ENCODE peak calls at places on chromosomes 3 and 15, in seven cellular contexts. K is ELR; N is activated naive CD4-positive, alpha-beta T cell; Y is Right ventricle myocardium superior; R is IMR-90; C is stimulated activated CD8-positive, alpha-beta memory T cell treated with anti-CD3 and anti-CD28 coated beads, Interleukin-15, amount 100 ng/mL, for 1 hour; V is iPS-NIHi11. S is an unnamed sample.

GRCh38 chr3:178263236-178263916 is 272.9 kb upstream of the KCNMB2 start:
- DNase-seq in R (no peak), K (no peak), V (no peak), N (no peak), C (no peak), Y (no peak), S (no peak)

GRCh38 chr15:39552546-39552945 is 28.3 kb upstream of the THBS1 start:
- DNase-seq in Y (no peak), V (no peak), C (no peak), K (no peak), R (no peak), N (no peak), S (no peak)

GRCh38 chr3:120440001-120440703 is 10.6 kb downstream of the FSTL1 start:
- DNase-seq in V (no peak), K (peak), Y (no peak), R (peak), N (no peak), C (no peak), S (no peak)

GRCh38 chr3:33229066-33229465 is 10.5 kb upstream of the SUSD5 start:
- DNase-seq in R (no peak), V (no peak), N (no peak), C (no peak), K (no peak), Y (no peak), S (no peak)

GRCh38 chr3:128537091-128537703 is 44.2 kb upstream of the GATA2 start:
- DNase-seq in R (no peak), Y (no peak), C (no peak), K (peak), V (no peak), N (no peak), S (no peak)

GRCh38 chr3:172177046-172177445 is 137.7 kb downstream of the FNDC3B start:
- DNase-seq in V (no peak), R (peak), C (no peak), N (no peak), K (no peak), Y (no peak), S (no peak)

GRCh38 chr3:9390265-9390888 is 7.0 kb upstream of the SETD5 start:
- DNase-seq in N (no peak), C (no peak), Y (no peak), R (no peak), K (no peak), V (no peak), S (no peak)

GRCh38 chr3:39668420-39668819 is 141.0 kb upstream of the MYRIP start:
- DNase-seq in N (no peak), V (peak), R (peak), K (peak), Y (no peak), C (no peak), S (no peak)

GRCh38 chr3:58260733-58261132 is 23.1 kb downstream of the ABHD6 start:
- DNase-seq in C (no peak), Y (no peak), N (no peak), R (peak), K (peak), V (no peak), S (no peak)

GRCh38 chr15:60070838-60071493 is 66.9 kb downstream of the FOXB1 start:
- DNase-seq in R (peak), V (no peak), K (peak), N (no peak), Y (no peak), C (no peak), S (no peak)